ENCODE peak calls at places on chromosomes 5 and 9, in seven cellular contexts. Q is left ventricle myocardium inferior; I is neuronal stem cell; G is T-helper 1 cell; S is iPS-NIHi11; Y is stimulated activated CD8-positive, alpha-beta memory T cell treated with anti-CD3 and anti-CD28 coated beads, Interleukin-2, amount 100 ng/mL, for 1 hour; J is MM.1S. L is an unnamed sample.

GRCh38 chr5:173302546-173303155 is 25.6 kb downstream of the STC2 start:
- DNase-seq in Q (no peak), I (no peak), G (no peak), S (peak), Y (no peak), J (no peak), L (no peak)

GRCh38 chr5:142561486-142562097 is 124.3 kb downstream of the FGF1 start:
- DNase-seq in Q (no peak), I (no peak), G (no peak), S (no peak), Y (no peak), J (no peak), L (no peak)

GRCh38 chr9:129339539-129340157 is 161.6 kb upstream of the IER5L start:
- DNase-seq in Q (no peak), I (no peak), G (no peak), S (no peak), Y (no peak), J (no peak), L (no peak)

GRCh38 chr9:133974631-133975341 is 17.3 kb downstream of the VAV2 start:
- DNase-seq in Q (no peak), I (no peak), G (no peak), S (no peak), Y (no peak), J (no peak), L (no peak)

GRCh38 chr5:1174122-1174936 is 27.1 kb upstream of the SLC6A19 start:
- DNase-seq in Q (peak), I (no peak), G (peak), S (peak), Y (no peak), J (peak), L (no peak)

GRCh38 chr5:153489611-153490010 is 859 bp upstream of the GRIA1 start:
- DNase-seq in Q (no peak), I (no peak), G (no peak), S (no peak), Y (no peak), J (no peak), L (no peak)

GRCh38 chr9:125970340-125970739 is 223.2 kb downstream of the PBX3 start:
- DNase-seq in Q (no peak), I (no peak), G (no peak), S (peak), Y (no peak), J (no peak), L (no peak)

GRCh38 chr9:96884443-96884842 is 30.1 kb upstream of the ZNF782 start:
- DNase-seq in Q (no peak), I (no peak), G (no peak), S (no peak), Y (no peak), J (no peak), L (peak)

GRCh38 chr9:108396193-108396592 is 459.6 kb downstream of the ACTL7B start:
- DNase-seq in Q (no peak), I (no peak), G (no peak), S (no peak), Y (no peak), J (no peak), L (no peak)